ENCODE peak calls at places on chromosomes 2 and 18, in seven cellular contexts. T is esophagus squamous epithelium; A is right atrium auricular region; U is tibial artery; E is CD4-positive, alpha-beta memory T cell; P is stomach; Q is kidney. L is an unnamed sample.

GRCh38 chr2:216474925-216475670 is 23.5 kb upstream of the RPL37A start:
- DNase-seq in T (no peak), Q (peak; percentile 68), A (no peak), E (no peak), U (no peak), P (no peak), L (no peak)

GRCh38 chr2:149573760-149574159 is 13.8 kb downstream of the MMADHC start:
- DNase-seq in E (no peak), A (no peak), Q (no peak), U (no peak), P (no peak), T (no peak), L (no peak)

GRCh38 chr2:85770369-85770768 is 16.6 kb downstream of the ATOH8 start:
- DNase-seq in P (no peak), E (no peak), Q (no peak), A (no peak), T (no peak), U (no peak), L (no peak)

GRCh38 chr18:48023334-48024008 is 93.0 kb upstream of the SMAD2 start:
- DNase-seq in E (no peak), P (peak; percentile 53), T (no peak), Q (peak; percentile 75), A (no peak), U (peak; percentile 65), L (peak; percentile 70)

GRCh38 chr2:10658914-10659257 is 30.9 kb downstream of the NOL10 start:
- DNase-seq in A (no peak), U (no peak), Q (no peak), T (no peak), P (no peak), E (no peak), L (no peak)

GRCh38 chr18:47953471-47953931 is 23.0 kb upstream of the SMAD2 start:
- DNase-seq in Q (peak; percentile 85), A (peak; percentile 61), E (no peak), T (peak; percentile 4), P (no peak), U (peak; percentile 84), L (no peak)

GRCh38 chr2:118697771-118698170 is 149.7 kb downstream of the EN1 start:
- DNase-seq in T (no peak), U (no peak), Q (no peak), P (no peak), E (no peak), A (no peak), L (no peak)

GRCh38 chr2:203656522-203657287 is 49.7 kb upstream of the CD28 start:
- DNase-seq in T (peak; percentile 27), Q (no peak), E (no peak), U (peak; percentile 78), A (peak; percentile 86), P (peak; percentile 70), L (no peak)

GRCh38 chr18:49071776-49072175 is 121.0 kb upstream of the SMAD7 start:
- DNase-seq in T (no peak), E (no peak), U (no peak), P (no peak), Q (no peak), A (no peak), L (no peak)

GRCh38 chr18:7741640-7742039 is 174.5 kb downstream of the PTPRM start:
- DNase-seq in U (no peak), A (no peak), T (no peak), P (no peak), E (no peak), Q (no peak), L (no peak)

GRCh38 chr2:170202437-170202836 is 24.5 kb downstream of the MYO3B start:
- DNase-seq in T (no peak), E (no peak), U (no peak), P (no peak), A (no peak), Q (no peak), L (no peak)

GRCh38 chr2:43326116-43326825 is 99.9 kb upstream of the ZFP36L2 start:
- DNase-seq in A (no peak), U (no peak), Q (no peak), E (no peak), P (no peak), T (no peak), L (no peak)

GRCh38 chr2:96146151-96146880 is 1.1 kb upstream of the DUSP2 start:
- DNase-seq in P (peak; percentile 47), A (no peak), Q (peak; percentile 86), U (peak; percentile 83), E (peak; percentile 93), T (no peak), L (peak; percentile 29)

GRCh38 chr2:66440692-66441091 is 5.8 kb downstream of the MEIS1 start:
- DNase-seq in T (no peak), Q (peak; percentile 57), U (peak; percentile 61), P (no peak), A (no peak), E (no peak), L (no peak)

GRCh38 chr18:35525795-35526475 is 28.2 kb upstream of the INO80C start:
- DNase-seq in Q (no peak), U (no peak), A (no peak), P (no peak), E (no peak), T (no peak), L (no peak)

GRCh38 chr2:118856978-118857676 is 9.7 kb upstream of the EN1 start:
- DNase-seq in Q (no peak), U (no peak), P (no peak), T (no peak), E (no peak), A (no peak), L (peak; percentile 50)

GRCh38 chr2:222884114-222884764 is 23.4 kb downstream of the ACSL3 start:
- DNase-seq in Q (no peak), U (no peak), T (no peak), E (no peak), P (no peak), A (no peak), L (no peak)

GRCh38 chr2:144503221-144503620 is 16.7 kb downstream of the ZEB2 start:
- DNase-seq in T (no peak), A (no peak), P (no peak), U (no peak), E (no peak), Q (no peak), L (no peak)

GRCh38 chr18:76658627-76659026 is 163.6 kb upstream of the ZNF516 start:
- DNase-seq in E (no peak), Q (no peak), T (no peak), A (no peak), P (no peak), U (no peak), L (peak; percentile 81)

DNA sequence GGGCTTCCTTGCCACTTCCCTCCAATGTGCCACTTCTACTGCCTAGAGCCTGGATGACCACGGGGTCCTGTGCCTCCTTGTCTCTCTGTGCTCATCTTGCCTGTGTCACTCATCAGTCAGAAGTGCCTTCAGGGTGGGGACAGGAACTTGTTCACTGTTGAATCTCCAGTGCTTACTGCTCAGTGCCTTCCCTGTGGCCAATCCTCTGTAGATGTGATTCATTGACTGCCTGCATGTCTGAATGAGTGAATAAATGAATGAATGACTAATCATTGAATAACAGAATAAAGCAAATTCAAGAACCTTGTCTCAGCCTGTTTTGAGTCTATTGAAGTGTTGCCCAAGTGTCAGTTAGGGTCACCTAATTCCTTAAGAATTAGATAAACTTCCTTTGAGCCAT is 42.3 kb upstream of the FAM136A start:
- DNase-seq in A (no peak), T (no peak), Q (no peak), E (no peak), P (no peak), U (no peak), L (no peak)
- H3K27ac ChIP-seq in A (no peak overlapping the region), T (peak overlapping the region; percentile 55), Q (no peak overlapping the region), E (no peak overlapping the region), P (no peak overlapping the region), U (no peak overlapping the region), L (no peak overlapping the region)

DNA sequence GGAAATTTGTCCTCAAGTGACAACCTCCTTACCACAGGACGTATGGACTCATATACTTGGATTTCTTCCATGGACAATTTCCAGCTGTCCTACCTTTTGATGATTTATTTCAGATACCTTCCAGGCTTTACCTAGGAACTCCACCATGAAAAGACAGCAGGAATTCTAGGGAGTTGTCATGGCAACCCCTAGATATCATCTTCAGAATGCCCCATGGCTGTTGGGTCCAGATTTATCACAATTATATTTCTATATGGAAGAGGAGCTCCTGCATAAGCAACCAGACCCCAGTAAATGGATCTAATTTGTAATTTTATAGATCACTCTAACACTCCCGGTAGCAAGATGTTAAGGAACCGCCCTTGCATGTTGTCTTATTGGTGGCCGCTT is 102.3 kb upstream of the ZNF521 start:
- DNase-seq in Q (no peak), P (no peak), U (no peak), E (no peak), A (no peak), T (no peak), L (no peak)
- H3K27ac ChIP-seq in Q (no peak overlapping the region), P (no peak overlapping the region), U (no peak overlapping the region), E (no peak overlapping the region), A (no peak overlapping the region), T (no peak overlapping the region), L (no peak overlapping the region)

GRCh38 chr2:130339885-130340745 is 2.6 kb upstream of the IMP4 start:
- DNase-seq in T (no peak), U (no peak), A (no peak), P (no peak), E (no peak), Q (no peak), L (no peak)

GRCh38 chr2:130338793-130339345 is 3.8 kb upstream of the IMP4 start:
- DNase-seq in P (no peak), Q (no peak), U (no peak), A (no peak), T (no peak), E (no peak), L (no peak)

GRCh38 chr2:130342020-130342532 is 621 bp upstream of the IMP4 start:
- DNase-seq in T (peak; percentile 53), A (peak; percentile 96), E (peak; percentile 89), U (peak; percentile 95), Q (peak; percentile 95), P (peak; percentile 91), L (peak; percentile 96)

GRCh38 chr2:130342533-130343275 is at the start of gene IMP4:
- DNase-seq in E (peak; percentile 97), Q (peak; percentile 99), T (peak; percentile 95), P (peak; percentile 97), A (peak; percentile 99), U (peak; percentile 99), L (peak; percentile 98)

GRCh38 chr2:130341562-130342019 is 1.1 kb upstream of the IMP4 start:
- DNase-seq in T (no peak), P (no peak), Q (no peak), U (peak; percentile 63), A (no peak), E (no peak), L (no peak)
- H3K27ac ChIP-seq in T (peak overlapping the region; percentile 94), P (peak overlapping the region; percentile 92), Q (peak overlapping the region; percentile 96), U (peak overlapping the region; percentile 84), A (peak overlapping the region; percentile 91), E (peak overlapping the region; percentile 96), L (no peak overlapping the region)

DNA sequence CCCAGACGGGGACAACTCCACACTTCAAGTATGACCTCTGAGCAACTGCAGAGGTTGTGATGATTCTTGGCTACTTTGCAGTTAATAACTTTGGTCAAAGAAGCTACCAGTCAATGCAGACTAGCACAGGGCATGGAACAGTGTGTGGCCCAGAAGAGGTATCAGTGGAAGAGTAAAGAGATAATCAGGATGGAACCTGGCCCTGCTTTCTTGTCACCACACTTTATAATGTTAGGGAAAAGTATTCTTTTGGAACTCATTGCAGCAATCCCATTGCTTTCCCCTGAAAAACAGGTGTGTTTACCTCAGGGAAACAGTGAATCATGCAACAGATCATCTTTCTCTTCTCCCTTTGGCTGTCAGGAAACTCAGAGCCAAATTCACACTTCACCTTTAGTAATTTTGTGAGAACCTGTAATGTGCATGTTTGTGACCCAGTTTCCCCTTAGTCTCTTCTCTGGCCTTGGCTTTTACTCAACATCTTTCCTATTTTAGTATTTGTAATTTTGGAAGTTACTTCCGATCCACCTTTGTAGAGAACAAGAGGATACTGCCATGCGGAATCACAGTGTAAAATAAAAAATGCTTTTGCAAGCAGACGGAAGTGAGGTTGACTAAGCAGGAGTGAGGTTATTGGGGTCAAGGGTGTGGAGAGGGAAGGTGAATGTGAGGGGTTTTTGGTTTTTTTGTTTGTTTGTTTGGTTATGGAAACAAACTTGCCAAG is 14.2 kb downstream of the ASPRV1 start:
- DNase-seq in P (no peak), Q (no peak), E (peak; percentile 14), T (no peak), U (no peak), A (no peak), L (no peak)
- H3K27ac ChIP-seq in P (peak overlapping the region; percentile 81), Q (no peak overlapping the region), E (peak overlapping the region; percentile 39), T (peak overlapping the region; percentile 77), U (no peak overlapping the region), A (no peak overlapping the region), L (no peak overlapping the region)

L was measured in H9.